ENCODE peak calls at places on chromosomes 6 and 20, in four cellular contexts. X, A, B and Z are unnamed samples.
A peak's percentile ranks its signal among the peaks of the same experiment; 100 is the strongest.

GRCh38 chr6:25389501-25389900 is 110.3 kb downstream of the CARMIL1 start:
- DNase-seq in X (no peak), A (no peak), B (no peak), Z (no peak)

GRCh38 chr6:118775381-118775780 is 118.6 kb upstream of the ASF1A start:
- DNase-seq in X (no peak), A (no peak), B (no peak), Z (no peak)

GRCh38 chr6:67639161-67639560 is 995.9 kb upstream of the ADGRB3 start:
- DNase-seq in X (no peak), A (no peak), B (no peak), Z (no peak)

GRCh38 chr6:166814386-166814785 is 142.0 kb downstream of the RNASET2 start:
- DNase-seq in X (no peak), A (no peak), B (no peak), Z (no peak)

GRCh38 chr20:36070451-36070850 is 84.1 kb upstream of the EPB41L1 start:
- DNase-seq in X (no peak), A (peak; percentile 78), B (no peak), Z (peak; percentile 28)

GRCh38 chr6:154403803-154404202 is 47.2 kb upstream of the IPCEF1 start:
- DNase-seq in X (no peak), A (no peak), B (no peak), Z (no peak)

GRCh38 chr6:161238076-161238869 is 35.6 kb downstream of the AGPAT4 start:
- DNase-seq in X (no peak), A (no peak), B (no peak), Z (no peak)

GRCh38 chr6:128358111-128358780 is 162.2 kb downstream of the PTPRK start:
- DNase-seq in X (no peak), A (no peak), B (no peak), Z (no peak)

GRCh38 chr6:63968650-63969049 is 333.0 kb downstream of the PHF3 start:
- DNase-seq in X (no peak), A (no peak), B (no peak), Z (no peak)

GRCh38 chr20:37804584-37805566 is 98.1 kb upstream of the VSTM2L start:
- DNase-seq in X (no peak), A (no peak), B (peak; percentile 86), Z (no peak)

GRCh38 chr6:18596529-18596835 is 209.3 kb downstream of the RNF144B start:
- DNase-seq in X (no peak), A (no peak), B (no peak), Z (no peak)

GRCh38 chr6:15322781-15323536 is 77.1 kb downstream of the JARID2 start:
- DNase-seq in X (no peak), A (no peak), B (no peak), Z (no peak)

GRCh38 chr6:38215651-38216319 is 396.3 kb downstream of the ZFAND3 start:
- DNase-seq in X (no peak), A (no peak), B (no peak), Z (no peak)
- TF ChIP-seq SP1 in X (no peak), A (no peak), B (no peak), Z (no peak)

GRCh38 chr6:7157752-7158616 is 50.2 kb downstream of the RREB1 start:
- DNase-seq in X (no peak), A (no peak), B (no peak), Z (no peak)

GRCh38 chr6:7159790-7160525 is 52.2 kb downstream of the RREB1 start:
- DNase-seq in X (no peak), A (peak; percentile 38), B (no peak), Z (no peak)

GRCh38 chr6:7163661-7164071 is 55.9 kb downstream of the RREB1 start:
- DNase-seq in X (no peak), A (no peak), B (no peak), Z (no peak)

GRCh38 chr6:7161845-7162244 is 54.1 kb downstream of the RREB1 start:
- DNase-seq in X (no peak), A (no peak), B (no peak), Z (no peak)

DNA sequence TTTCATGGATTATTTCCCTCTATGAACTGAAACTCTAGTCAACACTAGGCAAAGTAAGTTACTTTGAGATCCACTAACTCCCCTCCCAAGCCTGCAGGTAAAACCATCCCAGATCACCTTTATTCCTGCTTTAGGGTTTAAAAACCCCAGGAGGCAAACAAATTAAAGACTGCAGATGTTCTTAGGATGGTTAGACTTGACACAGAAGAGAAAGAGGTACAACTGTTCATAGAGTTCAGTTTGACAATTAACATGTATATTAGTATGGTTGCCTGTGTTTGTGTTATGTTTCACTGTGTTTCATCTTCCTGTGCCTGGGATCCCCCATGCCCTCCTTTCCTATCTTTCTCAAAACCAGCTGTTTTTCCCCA is 53.5 kb downstream of the RREB1 start:
- DNase-seq in X (no peak), A (no peak), B (no peak), Z (no peak)
- TF ChIP-seq NR2C2 in X (no peak), A (no peak), B (no peak), Z (no peak)

GRCh38 chr20:40688129-40689099 is 622 bp downstream of the MAFB start:
- DNase-seq in X (no peak), A (no peak), B (no peak), Z (no peak)
- TF ChIP-seq SP1 in X (no peak), A (no peak), B (no peak), Z (no peak)

GRCh38 chr6:38997128-38997761 is 51.3 kb upstream of the GLP1R start:
- DNase-seq in X (peak; percentile 52), A (peak; percentile 29), B (no peak), Z (peak; percentile 80)
- TF ChIP-seq NR2C2 in X (no peak), A (no peak), B (no peak), Z (no peak)